ENCODE peak calls at places on chromosomes 4 and X, in six cellular contexts. F is dermis microvascular lymphatic vessel endothelial cell; N is lung; W is BJ; A is mammary epithelial cell; S is stimulated activated CD4-positive, alpha-beta T cell treated with anti-CD3 and anti-CD28 coated beads, Interleukin-15, amount 100 ng/mL, for 1 hour. M is an unnamed sample.

GRCh38 chr4:51907001-51907669 is 64.2 kb downstream of the DCUN1D4 start:
- DNase-seq in F (peak), N (no peak), W (no peak), A (no peak), S (no peak), M (no peak)

GRCh38 chr4:150224896-150225591 is 146.8 kb downstream of the DCLK2 start:
- DNase-seq in F (peak), N (no peak), W (peak), A (peak), S (no peak), M (no peak)

GRCh38 chr4:20137176-20137575 is 114.5 kb upstream of the SLIT2 start:
- DNase-seq in F (no peak), N (no peak), W (peak), A (no peak), S (no peak), M (no peak)

GRCh38 chr4:13665711-13666660 is 38.5 kb upstream of the BOD1L1 start:
- DNase-seq in F (no peak), N (no peak), W (no peak), A (peak), S (no peak), M (no peak)

GRCh38 chr4:105145913-105146285 is 777 bp upstream of the TET2 start:
- DNase-seq in F (peak), N (peak), W (no peak), A (no peak), S (no peak), M (peak)

GRCh38 chrX:53300157-53300556 is 18.8 kb upstream of the IQSEC2 start:
- DNase-seq in F (no peak), N (no peak), W (no peak), A (no peak), S (no peak), M (no peak)

GRCh38 chr4:57607616-57608150 is 497.5 kb upstream of the IGFBP7 start:
- DNase-seq in F (no peak), N (no peak), W (no peak), A (no peak), S (no peak), M (no peak)

GRCh38 chr4:35934370-35934981 is 309.8 kb downstream of the ARAP2 start:
- DNase-seq in F (peak), N (no peak), W (peak), A (peak), S (no peak), M (peak)

GRCh38 chrX:118742176-118742575 is 14.8 kb downstream of the IL13RA1 start:
- DNase-seq in F (no peak), N (no peak), W (no peak), A (no peak), S (no peak), M (no peak)

GRCh38 chrX:24023972-24024664 is 2.9 kb downstream of the KLHL15 start:
- DNase-seq in F (peak), N (no peak), W (no peak), A (peak), S (no peak), M (peak)

GRCh38 chrX:38095971-38096529 is 89.7 kb downstream of the SYTL5 start:
- DNase-seq in F (peak), N (no peak), W (no peak), A (peak), S (no peak), M (peak)

GRCh38 chr4:91914176-91914804 is 389.5 kb upstream of the GRID2 start:
- DNase-seq in F (no peak), N (no peak), W (no peak), A (no peak), S (no peak), M (no peak)

GRCh38 chrX:7568597-7568996 is 274.4 kb upstream of the VCX start:
- DNase-seq in F (no peak), N (no peak), W (no peak), A (no peak), S (no peak), M (no peak)

GRCh38 chr4:88713782-88714181 is 16.2 kb upstream of the NAP1L5 start:
- DNase-seq in F (no peak), N (no peak), W (no peak), A (no peak), S (no peak), M (no peak)

GRCh38 chr4:10891866-10892265 is 207.3 kb upstream of the CLNK start:
- DNase-seq in F (peak), N (no peak), W (no peak), A (no peak), S (no peak), M (no peak)

GRCh38 chr4:39062094-39062493 is at the start of gene KLHL5:
- DNase-seq in F (no peak), N (no peak), W (no peak), A (no peak), S (no peak), M (peak)

GRCh38 chr4:120736312-120736711 is 186.2 kb downstream of the PRDM5 start:
- DNase-seq in F (no peak), N (no peak), W (no peak), A (no peak), S (no peak), M (no peak)

GRCh38 chr4:169198167-169198566 is 72.6 kb downstream of the SH3RF1 start:
- DNase-seq in F (no peak), N (no peak), W (no peak), A (no peak), S (no peak), M (no peak)

GRCh38 chrX:64191281-64192010 is 14.1 kb downstream of the AMER1 start:
- DNase-seq in F (no peak), N (no peak), W (no peak), A (no peak), S (no peak), M (no peak)

GRCh38 chr4:845233-845835 is 19.4 kb upstream of the CPLX1 start:
- DNase-seq in F (no peak), N (no peak), W (peak), A (no peak), S (no peak), M (no peak)

GRCh38 chrX:110435191-110435590 is 76.5 kb downstream of the RTL9 start:
- DNase-seq in F (no peak), N (no peak), W (no peak), A (no peak), S (no peak), M (no peak)

GRCh38 chrX:137234651-137235402 is 201.0 kb upstream of the GPR101 start:
- DNase-seq in F (no peak), N (no peak), W (no peak), A (no peak), S (no peak), M (no peak)

GRCh38 chr4:26452565-26453531 is 37.4 kb downstream of the CCKAR start:
- DNase-seq in F (no peak), N (no peak), W (no peak), A (no peak), S (no peak), M (no peak)

GRCh38 chr4:127844605-127845116 is 36.0 kb upstream of the PLK4 start:
- DNase-seq in F (no peak), N (no peak), W (no peak), A (no peak), S (no peak), M (no peak)

GRCh38 chrX:43655151-43655676 is 885 bp upstream of the MAOA start:
- DNase-seq in F (peak), N (peak), W (no peak), A (peak), S (no peak), M (no peak)

GRCh38 chrX:79270401-79270800 is 96.7 kb downstream of the ITM2A start:
- DNase-seq in F (peak), N (no peak), W (no peak), A (no peak), S (peak), M (peak)

GRCh38 chr4:128787509-128788311 is 21.8 kb upstream of the JADE1 start:
- DNase-seq in F (no peak), N (no peak), W (no peak), A (no peak), S (no peak), M (no peak)

GRCh38 chr4:125115941-125116340 is 198.8 kb upstream of the FAT4 start:
- DNase-seq in F (peak), N (no peak), W (no peak), A (no peak), S (no peak), M (no peak)

GRCh38 chr4:1463088-1463926 is 57.1 kb upstream of the NKX1-1 start:
- DNase-seq in F (peak), N (no peak), W (peak), A (no peak), S (no peak), M (no peak)

GRCh38 chr4:173752610-173753009 is 222.6 kb upstream of the HAND2 start:
- DNase-seq in F (peak), N (no peak), W (no peak), A (peak), S (no peak), M (peak)

GRCh38 chr4:8504279-8505007 is 63.9 kb downstream of the TRMT44 start:
- DNase-seq in F (peak), N (no peak), W (no peak), A (no peak), S (no peak), M (no peak)

GRCh38 chr4:151485541-151486131 is 76.7 kb downstream of the FHIP1A start:
- DNase-seq in F (no peak), N (no peak), W (no peak), A (no peak), S (no peak), M (no peak)

GRCh38 chr4:127698789-127699200 is 31.4 kb upstream of the SLC25A31 start:
- DNase-seq in F (peak), N (no peak), W (peak), A (peak), S (no peak), M (peak)

GRCh38 chrX:16462912-16463311 is 187.0 kb upstream of the S100G start:
- DNase-seq in F (no peak), N (no peak), W (no peak), A (no peak), S (no peak), M (no peak)

GRCh38 chr4:26220704-26221103 is 100.1 kb upstream of the RBPJ start:
- DNase-seq in F (no peak), N (no peak), W (no peak), A (no peak), S (no peak), M (no peak)